ENCODE peak calls at places on chromosomes 16 and 17, in ten cellular contexts. S, L, N, R, V, M, X, J, T and Y are unnamed samples.

GRCh38 chr17:50331085-50331791 is 14.7 kb upstream of the XYLT2 start:
- DNase-seq in N (no peak), V (no peak), M (no peak), J (peak), L (no peak), S (peak), T (no peak), X (no peak), R (peak), Y (peak)

GRCh38 chr17:48162946-48163506 is 55.5 kb downstream of the SNX11 start:
- DNase-seq in R (no peak), L (no peak), J (no peak), S (no peak), V (no peak), N (no peak), M (peak), T (no peak), X (no peak), Y (peak)

GRCh38 chr16:82031116-82032084 is 3.7 kb upstream of the HSD17B2 start:
- DNase-seq in T (peak), R (peak), M (peak), L (no peak), N (no peak), J (peak), S (peak), V (no peak), X (no peak), Y (peak)

GRCh38 chr17:72432881-72433280 is 312.1 kb downstream of the SOX9 start:
- DNase-seq in M (no peak), R (no peak), J (no peak), N (no peak), L (no peak), X (no peak), V (no peak), T (no peak), S (no peak), Y (no peak)

GRCh38 chr17:34582901-34583245 is 3.5 kb downstream of the TMEM132E start:
- DNase-seq in N (no peak), V (no peak), R (no peak), M (no peak), X (no peak), S (no peak), T (no peak), L (no peak), J (no peak), Y (no peak)

GRCh38 chr16:85969591-85969990 is 70.6 kb downstream of the IRF8 start:
- DNase-seq in X (no peak), M (no peak), L (no peak), S (no peak), T (no peak), V (no peak), J (peak), N (no peak), R (no peak), Y (no peak)

GRCh38 chr16:19379838-19380237 is 37.8 kb upstream of the TMC5 start:
- DNase-seq in T (no peak), N (no peak), J (no peak), X (no peak), R (no peak), L (no peak), M (no peak), S (no peak), V (no peak), Y (no peak)

GRCh38 chr17:76077582-76078110 is 1.3 kb upstream of the ZACN start:
- DNase-seq in J (no peak), X (no peak), L (no peak), M (peak), S (no peak), R (no peak), V (no peak), T (no peak), N (no peak), Y (no peak)

GRCh38 chr17:72494576-72494975 is 373.8 kb downstream of the SOX9 start:
- DNase-seq in V (no peak), S (no peak), J (no peak), R (no peak), X (no peak), L (no peak), M (no peak), T (peak), N (no peak), Y (no peak)

GRCh38 chr17:49924589-49924988 is 44.4 kb upstream of the DLX4 start:
- DNase-seq in T (no peak), V (no peak), N (no peak), S (no peak), J (no peak), X (no peak), M (no peak), L (no peak), R (no peak), Y (no peak)

GRCh38 chr16:10920726-10921427 is 21.4 kb downstream of the DEXI start:
- DNase-seq in T (no peak), M (no peak), R (no peak), X (no peak), L (no peak), N (no peak), J (peak), V (no peak), S (no peak), Y (no peak)

GRCh38 chr16:22311520-22311919 is 14.3 kb downstream of the POLR3E start:
- DNase-seq in T (no peak), R (no peak), S (no peak), X (no peak), L (no peak), J (no peak), V (no peak), N (no peak), M (no peak), Y (no peak)

GRCh38 chr16:15830832-15831451 is 25.9 kb downstream of the MYH11 start:
- DNase-seq in N (no peak), J (no peak), L (no peak), S (no peak), V (no peak), T (no peak), X (no peak), R (no peak), M (no peak), Y (no peak)

GRCh38 chr17:39678340-39679116 is 9.3 kb downstream of the PGAP3 start:
- DNase-seq in L (no peak), X (no peak), R (no peak), M (no peak), S (no peak), T (no peak), J (no peak), V (no peak), N (no peak), Y (no peak)

GRCh38 chr17:56912105-56912999 is 1.5 kb downstream of the TRIM25 start:
- DNase-seq in L (no peak), R (no peak), M (no peak), V (peak), S (peak), T (no peak), N (no peak), X (no peak), J (no peak), Y (peak)

GRCh38 chr17:79965806-79966205 is 69.9 kb downstream of the TBC1D16 start:
- DNase-seq in R (no peak), M (no peak), L (no peak), X (peak), S (no peak), V (no peak), T (no peak), J (no peak), N (no peak), Y (peak)

GRCh38 chr16:12532871-12533610 is 270.6 kb downstream of the CPPED1 start:
- DNase-seq in N (no peak), R (no peak), S (no peak), J (no peak), V (no peak), T (no peak), X (no peak), L (no peak), M (no peak), Y (no peak)

GRCh38 chr16:11053916-11054460 is 109.6 kb downstream of the CLEC16A start:
- DNase-seq in T (no peak), L (no peak), M (no peak), X (no peak), N (no peak), J (no peak), R (no peak), S (no peak), V (no peak), Y (no peak)

GRCh38 chr17:76940738-76941350 is 72.6 kb downstream of the MGAT5B start:
- DNase-seq in M (no peak), N (no peak), L (no peak), J (no peak), R (no peak), V (no peak), T (no peak), X (no peak), S (no peak), Y (no peak)

GRCh38 chr17:55911186-55911585 is 160.3 kb downstream of the PCTP start:
- DNase-seq in X (no peak), M (peak), L (no peak), V (no peak), S (no peak), J (no peak), R (no peak), T (no peak), N (no peak), Y (no peak)

GRCh38 chr17:28854457-28855382 is at the start of gene ERAL1:
- DNase-seq in N (peak), T (peak), R (peak), X (peak), L (peak), J (peak), S (peak), M (peak), V (peak), Y (peak)

GRCh38 chr16:15398618-15399316 is 3.2 kb downstream of the MPV17L start:
- DNase-seq in T (no peak), M (no peak), L (no peak), J (no peak), S (no peak), X (no peak), V (no peak), R (no peak), N (no peak), Y (no peak)

GRCh38 chr16:1784977-1785845 is 2.5 kb downstream of the NUBP2 start:
- DNase-seq in M (no peak), V (no peak), N (no peak), X (no peak), R (no peak), T (no peak), S (no peak), J (no peak), L (no peak), Y (no peak)

GRCh38 chr17:353213-353837 is 718 bp upstream of the RPH3AL start:
- DNase-seq in M (no peak), J (no peak), L (no peak), T (no peak), V (peak), S (no peak), X (no peak), N (no peak), R (no peak), Y (no peak)

GRCh38 chr17:15999974-16000827 is 577 bp downstream of the TTC19 start:
- DNase-seq in M (no peak), T (no peak), S (no peak), L (no peak), R (no peak), N (no peak), X (peak), V (no peak), J (peak), Y (peak)

GRCh38 chr17:31392856-31393748 is 1.6 kb downstream of the RAB11FIP4 start:
- DNase-seq in N (no peak), R (no peak), M (no peak), V (no peak), J (no peak), S (no peak), L (no peak), X (no peak), T (no peak), Y (no peak)

GRCh38 chr16:70437017-70437581 is 1.8 kb downstream of the ST3GAL2 start:
- DNase-seq in V (no peak), N (no peak), J (no peak), S (peak), M (peak), T (no peak), X (no peak), L (no peak), R (peak), Y (peak)

GRCh38 chr16:10667239-10667638 is 27.5 kb downstream of the TEKT5 start:
- DNase-seq in R (no peak), L (no peak), S (no peak), X (no peak), V (no peak), T (no peak), N (no peak), M (no peak), J (no peak), Y (no peak)

GRCh38 chr16:20023190-20023589 is 50.5 kb downstream of the GPR139 start:
- DNase-seq in R (no peak), V (no peak), L (no peak), M (no peak), J (peak), T (no peak), N (no peak), X (no peak), S (no peak), Y (no peak)

GRCh38 chr17:34474706-34475105 is 104.7 kb upstream of the TMEM132E start:
- DNase-seq in L (no peak), X (no peak), M (no peak), V (no peak), S (no peak), R (no peak), N (no peak), J (no peak), T (no peak), Y (no peak)

GRCh38 chr16:86044241-86044671 is 145.3 kb downstream of the IRF8 start:
- DNase-seq in J (peak), R (no peak), X (no peak), S (peak), L (peak), V (no peak), M (peak), T (no peak), N (no peak), Y (peak)

GRCh38 chr16:58114827-58115825 is 14.1 kb downstream of the CFAP20 start:
- DNase-seq in V (no peak), L (no peak), N (no peak), M (no peak), R (no peak), S (no peak), J (no peak), X (no peak), T (no peak), Y (no peak)

GRCh38 chr16:86968866-86969265 is 348.3 kb downstream of the C16orf95 start:
- DNase-seq in M (no peak), X (no peak), V (no peak), T (no peak), J (no peak), N (no peak), S (no peak), L (no peak), R (no peak), Y (no peak)

GRCh38 chr17:80789356-80789902 is 202.2 kb upstream of the CHMP6 start:
- DNase-seq in X (no peak), S (peak), T (peak), V (peak), R (peak), N (no peak), J (peak), M (peak), L (no peak), Y (peak)

GRCh38 chr16:17556276-17557052 is 85.7 kb upstream of the XYLT1 start:
- DNase-seq in V (no peak), X (no peak), N (no peak), J (no peak), T (peak), L (no peak), M (peak), S (no peak), R (no peak), Y (no peak)

GRCh38 chr16:67917140-67917851 is 14.4 kb downstream of the CTRL start:
- DNase-seq in T (no peak), L (no peak), R (no peak), J (no peak), S (no peak), N (no peak), V (no peak), X (peak), M (no peak), Y (peak)

GRCh38 chr17:78409191-78409621 is 30.8 kb downstream of the PGS1 start:
- DNase-seq in L (no peak), M (no peak), T (no peak), X (no peak), J (no peak), S (no peak), V (no peak), N (no peak), R (no peak), Y (no peak)